ENCODE peak calls at places on chromosomes 16 and 17, in four cellular contexts. Q is heart left ventricle; Z is naive thymus-derived CD4-positive, alpha-beta T cell; N is NT2/D1. I is an unnamed sample.

GRCh38 chr16:2429037-2429770 is at the start of gene CCNF:
- DNase-seq in Q (peak; percentile 98), Z (peak; percentile 92), N (peak; percentile 94), I (peak; percentile 92)

GRCh38 chr17:57629470-57629869 is 115.6 kb downstream of the CCDC182 start:
- DNase-seq in Q (no peak), Z (no peak), N (no peak), I (peak; percentile 80)

GRCh38 chr17:1873418-1873817 is 43.6 kb downstream of the RPA1 start:
- DNase-seq in Q (no peak), Z (no peak), N (no peak), I (no peak)

GRCh38 chr17:67528751-67529436 is 151.8 kb downstream of the PITPNC1 start:
- DNase-seq in Q (peak; percentile 66), Z (no peak), N (no peak), I (no peak)

GRCh38 chr16:29816694-29817441 is 916 bp downstream of the PAGR1 start:
- DNase-seq in Q (peak; percentile 72), Z (peak; percentile 50), N (no peak), I (peak; percentile 23)

GRCh38 chr16:75304521-75305363 is 53.3 kb upstream of the BCAR1 start:
- DNase-seq in Q (peak; percentile 44), Z (no peak), N (no peak), I (no peak)

GRCh38 chr17:61234102-61234750 is 165.4 kb upstream of the TBX2 start:
- DNase-seq in Q (no peak), Z (no peak), N (no peak), I (no peak)

GRCh38 chr17:74768069-74768762 is 7.9 kb downstream of the NAT9 start:
- DNase-seq in Q (peak; percentile 76), Z (no peak), N (no peak), I (no peak)

GRCh38 chr16:79071424-79071823 is 529.1 kb downstream of the MAF start:
- DNase-seq in Q (no peak), Z (no peak), N (no peak), I (no peak)

GRCh38 chr16:86716649-86717048 is 138.3 kb downstream of the FOXL1 start:
- DNase-seq in Q (no peak), Z (no peak), N (no peak), I (no peak)

GRCh38 chr17:61414141-61414935 is 14.7 kb downstream of the TBX2 start:
- DNase-seq in Q (peak; percentile 32), Z (no peak), N (no peak), I (no peak)

GRCh38 chr17:39002991-39003715 is 36.0 kb upstream of the FBXO47 start:
- DNase-seq in Q (peak; percentile 87), Z (peak; percentile 57), N (no peak), I (no peak)

GRCh38 chr17:66337866-66338472 is 35.6 kb downstream of the PRKCA start:
- DNase-seq in Q (peak; percentile 10), Z (no peak), N (no peak), I (no peak)

GRCh38 chr17:27597783-27598320 is 33.1 kb upstream of the LGALS9 start:
- DNase-seq in Q (no peak), Z (no peak), N (no peak), I (no peak)

GRCh38 chr16:4314532-4315184 is 1.2 kb upstream of the GLIS2 start:
- DNase-seq in Q (no peak), Z (no peak), N (no peak), I (no peak)

GRCh38 chr17:18027280-18027679 is 11.7 kb downstream of the ATPAF2 start:
- DNase-seq in Q (no peak), Z (no peak), N (no peak), I (no peak)

GRCh38 chr17:44362964-44363612 is 565 bp downstream of the FAM171A2 start:
- DNase-seq in Q (no peak), Z (peak; percentile 36), N (no peak), I (no peak)

GRCh38 chr17:37488009-37488604 is 1.6 kb upstream of the DUSP14 start:
- DNase-seq in Q (no peak), Z (no peak), N (no peak), I (no peak)

GRCh38 chr16:81797443-81797842 is 18.4 kb downstream of the PLCG2 start:
- DNase-seq in Q (no peak), Z (no peak), N (no peak), I (peak; percentile 71)

GRCh38 chr17:14332331-14332730 is 31.4 kb downstream of the HS3ST3B1 start:
- DNase-seq in Q (no peak), Z (no peak), N (no peak), I (no peak)

GRCh38 chr17:69246726-69247375 is 18.2 kb upstream of the ABCA10 start:
- DNase-seq in Q (no peak), Z (peak; percentile 27), N (no peak), I (no peak)

GRCh38 chr16:81261049-81261648 is 22.7 kb downstream of the BCO1 start:
- DNase-seq in Q (no peak), Z (peak; percentile 16), N (no peak), I (peak; percentile 2)

GRCh38 chr16:67661864-67662652 is 1.3 kb downstream of the PARD6A start:
- DNase-seq in Q (no peak), Z (no peak), N (no peak), I (no peak)

GRCh38 chr16:87584271-87584670 is 18.0 kb upstream of the JPH3 start:
- DNase-seq in Q (no peak), Z (no peak), N (no peak), I (no peak)

GRCh38 chr16:29744541-29745101 is 1.2 kb downstream of the C16orf54 start:
- DNase-seq in Q (no peak), Z (peak; percentile 36), N (no peak), I (peak; percentile 34)

GRCh38 chr16:25109643-25110042 is 1.9 kb upstream of the LCMT1 start:
- DNase-seq in Q (peak; percentile 64), Z (no peak), N (no peak), I (no peak)

GRCh38 chr17:62805234-62805633 is 2.9 kb downstream of the MARCHF10 start:
- DNase-seq in Q (no peak), Z (no peak), N (no peak), I (no peak)

GRCh38 chr16:65012357-65012756 is 109.5 kb downstream of the CDH11 start:
- DNase-seq in Q (no peak), Z (no peak), N (no peak), I (no peak)

GRCh38 chr16:56530872-56531271 is 11.0 kb upstream of the BBS2 start:
- DNase-seq in Q (no peak), Z (no peak), N (no peak), I (no peak)

GRCh38 chr16:67294927-67295326 is 15.6 kb downstream of the PLEKHG4 start:
- DNase-seq in Q (no peak), Z (no peak), N (no peak), I (no peak)

GRCh38 chr17:78497115-78497540 is 80.1 kb downstream of the DNAH17 start:
- DNase-seq in Q (peak; percentile 78), Z (peak; percentile 57), N (peak; percentile 72), I (peak; percentile 23)

GRCh38 chr16:31489616-31490584 is 7.0 kb downstream of the SLC5A2 start:
- DNase-seq in Q (no peak), Z (no peak), N (no peak), I (no peak)

GRCh38 chr17:76529224-76529642 is 8.3 kb downstream of the CYGB start:
- DNase-seq in Q (peak; percentile 79), Z (no peak), N (no peak), I (no peak)

GRCh38 chr16:67199011-67199807 is at the start of gene ELMO3:
- DNase-seq in Q (no peak), Z (no peak), N (no peak), I (no peak)

GRCh38 chr17:50259484-50260324 is 14.6 kb upstream of the TMEM92 start:
- DNase-seq in Q (no peak), Z (no peak), N (no peak), I (no peak)

GRCh38 chr16:64910351-64910750 is 211.5 kb downstream of the CDH11 start:
- DNase-seq in Q (peak; percentile 77), Z (no peak), N (no peak), I (no peak)

GRCh38 chr16:6016530-6017184 is 919.1 kb upstream of the EEF2KMT start:
- DNase-seq in Q (no peak), Z (no peak), N (peak; percentile 68), I (no peak)

I was measured in naive B cell.